ENCODE peak calls at places on chromosome 9, in eight cellular contexts. P is B cell, V is mucosa of descending colon, Q is AG09319, N is SK-N-SH, Y is choroid plexus epithelial cell, U is fibroblast of mammary gland, I is heart right ventricle. E is an unnamed sample.
A peak's percentile ranks its signal among the peaks of the same experiment; 100 is the strongest.

GRCh38 chr9:68546596-68547390 is 6.1 kb upstream of the TMEM252 start:
- DNase-seq in Y (peak; percentile 60), I (no peak), U (no peak), V (no peak), P (peak; percentile 59), Q (no peak), N (no peak), E (peak; percentile 49)

GRCh38 chr9:89801723-89802680 is 197.2 kb downstream of the GADD45G start:
- DNase-seq in P (peak; percentile 2), Y (no peak), Q (no peak), I (no peak), N (no peak), V (no peak), U (no peak), E (no peak)

GRCh38 chr9:33787839-33788238 is 7.5 kb upstream of the PRSS3 start:
- DNase-seq in I (peak; percentile 26), P (no peak), Q (no peak), N (no peak), U (no peak), V (no peak), Y (no peak), E (no peak)

GRCh38 chr9:127628644-127629467 is 16.8 kb downstream of the STXBP1 start:
- DNase-seq in Y (no peak), P (no peak), Q (no peak), N (no peak), I (peak; percentile 60), U (peak; percentile 13), V (no peak), E (no peak)

GRCh38 chr9:128286435-128286834 is 10.4 kb downstream of the SWI5 start:
- DNase-seq in P (no peak), Y (peak; percentile 68), V (no peak), I (peak; percentile 47), N (no peak), Q (no peak), U (peak; percentile 27), E (no peak)

GRCh38 chr9:16421534-16421933 is 448.9 kb downstream of the BNC2 start:
- DNase-seq in I (no peak), V (no peak), Y (peak; percentile 86), N (peak; percentile 24), Q (no peak), U (no peak), P (no peak), E (no peak)

GRCh38 chr9:92613268-92614122 is 56.4 kb downstream of the IPPK start:
- DNase-seq in N (no peak), P (no peak), U (no peak), Y (no peak), Q (no peak), I (no peak), V (no peak), E (no peak)

GRCh38 chr9:72383978-72384709 is 19.1 kb upstream of the ZFAND5 start:
- DNase-seq in N (no peak), P (no peak), V (no peak), I (no peak), U (peak; percentile 94), Y (peak; percentile 86), Q (peak; percentile 37), E (no peak)

GRCh38 chr9:20562051-20562450 is 60.2 kb downstream of the MLLT3 start:
- DNase-seq in P (no peak), I (no peak), Q (no peak), V (no peak), U (peak; percentile 11), N (no peak), Y (no peak), E (no peak)

GRCh38 chr9:37036237-37037136 is 2.4 kb upstream of the PAX5 start:
- DNase-seq in I (peak; percentile 44), Y (peak; percentile 31), N (peak; percentile 72), V (peak; percentile 61), Q (no peak), U (no peak), P (peak; percentile 74), E (peak; percentile 59)

GRCh38 chr9:138017200-138017599 is 139.6 kb downstream of the CACNA1B start:
- DNase-seq in N (no peak), Y (no peak), V (no peak), Q (no peak), P (no peak), I (no peak), U (no peak), E (no peak)

GRCh38 chr9:130636648-130637020 is 27.8 kb upstream of the PRDM12 start:
- DNase-seq in N (no peak), I (no peak), Q (no peak), U (no peak), P (no peak), V (no peak), Y (no peak), E (no peak)

GRCh38 chr9:77015291-77016048 is 4.0 kb upstream of the FOXB2 start:
- DNase-seq in Y (no peak), Q (no peak), N (peak; percentile 22), P (no peak), I (no peak), V (no peak), U (no peak), E (peak; percentile 20)

GRCh38 chr9:81829201-81829882 is 98.9 kb upstream of the SPATA31D4 start:
- DNase-seq in Y (peak; percentile 36), I (no peak), V (no peak), P (no peak), N (no peak), U (no peak), Q (no peak), E (no peak)

GRCh38 chr9:136393531-136393930 is 6.4 kb downstream of the SNAPC4 start:
- DNase-seq in Q (no peak), N (no peak), V (no peak), U (no peak), Y (no peak), P (no peak), I (no peak), E (no peak)

GRCh38 chr9:98888794-98889495 is 54.8 kb upstream of the COL15A1 start:
- DNase-seq in V (no peak), Q (peak; percentile 65), P (no peak), I (no peak), N (no peak), U (peak; percentile 59), Y (no peak), E (no peak)

GRCh38 chr9:13322828-13323550 is 43.5 kb upstream of the MPDZ start:
- DNase-seq in U (no peak), P (no peak), I (no peak), Y (no peak), Q (no peak), N (no peak), V (no peak), E (no peak)

GRCh38 chr9:5835808-5836207 is 2.9 kb upstream of the ERMP1 start:
- DNase-seq in N (no peak), U (no peak), V (no peak), Y (no peak), P (no peak), I (no peak), Q (no peak), E (no peak)

GRCh38 chr9:84667571-84668203 is 1.8 kb upstream of the NTRK2 start:
- DNase-seq in Q (no peak), V (no peak), P (no peak), I (no peak), N (peak; percentile 59), U (peak; percentile 19), Y (peak; percentile 44), E (peak; percentile 19)
- TF ChIP-seq CTCF in Q (peak; percentile 47), V (no peak), P (no peak), I (peak; percentile 10), N (peak; percentile 54), U (peak; percentile 53), Y (peak; percentile 55), E (peak; percentile 22)

GRCh38 chr9:84670801-84671153 is 1.2 kb downstream of the NTRK2 start:
- DNase-seq in I (no peak), P (no peak), Q (no peak), U (no peak), Y (no peak), V (no peak), N (no peak), E (no peak)

GRCh38 chr9:84671651-84672467 is 2.3 kb downstream of the NTRK2 start:
- DNase-seq in N (peak; percentile 15), V (no peak), I (no peak), P (no peak), Y (no peak), U (no peak), Q (no peak), E (no peak)

GRCh38 chr9:84669293-84670105 is at the start of gene NTRK2:
- DNase-seq in I (peak; percentile 25), V (no peak), P (no peak), Q (no peak), N (peak; percentile 65), Y (no peak), U (peak; percentile 4), E (peak; percentile 53)

GRCh38 chr9:84669008-84669292 is 579 bp upstream of the NTRK2 start:
- DNase-seq in Y (peak; percentile 11), Q (no peak), V (no peak), P (no peak), I (no peak), U (no peak), N (no peak), E (no peak)

GRCh38 chr9:84670106-84670800 is 724 bp downstream of the NTRK2 start:
- DNase-seq in Q (no peak), P (no peak), Y (no peak), I (peak; percentile 25), V (no peak), N (peak; percentile 60), U (no peak), E (peak; percentile 18)
- TF ChIP-seq CTCF in Q (no peak), P (no peak), Y (no peak), I (no peak), V (no peak), N (no peak), U (no peak), E (no peak)

DNA sequence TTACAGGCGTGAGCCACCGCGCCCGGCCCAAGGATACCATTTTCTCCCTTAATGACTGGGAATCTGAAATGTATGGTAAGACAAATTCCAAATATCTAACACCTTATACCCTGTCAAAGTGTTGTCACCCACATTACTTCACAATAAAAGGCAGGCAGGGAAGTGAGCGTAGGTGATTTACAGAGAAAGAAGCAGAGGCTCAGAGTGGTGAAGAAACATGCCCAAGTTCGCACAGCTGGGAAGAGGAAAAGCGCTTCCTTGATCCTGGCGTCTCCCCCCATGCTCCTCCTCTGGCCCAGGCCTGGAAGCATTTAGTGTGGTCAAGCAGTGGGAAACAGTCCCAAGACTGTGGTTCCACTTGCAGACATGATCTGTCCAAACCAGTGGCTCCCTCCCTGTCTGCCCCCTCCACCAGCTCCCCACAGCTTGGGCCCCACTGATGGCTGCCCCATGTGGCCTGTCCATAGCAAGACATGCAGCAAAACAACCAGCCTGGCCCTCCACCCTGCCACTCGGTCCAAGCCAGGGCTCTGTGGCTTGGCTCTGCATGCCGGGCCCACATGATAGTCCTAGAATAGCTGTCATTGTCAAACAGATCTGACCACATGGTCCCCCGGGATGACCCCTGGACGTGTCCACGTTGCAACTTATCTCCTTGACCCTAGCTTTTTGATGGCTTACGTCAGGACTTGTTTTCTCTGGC is 107.2 kb downstream of the TTLL11 start:
- DNase-seq in P (no peak), I (peak; percentile 52), N (no peak), U (no peak), Y (no peak), V (no peak), Q (peak; percentile 51), E (no peak)
- TF ChIP-seq CTCF in P (no peak), I (peak; percentile 35), N (no peak), U (no peak), Y (peak; percentile 24), V (no peak), Q (peak; percentile 39), E (no peak)

DNA sequence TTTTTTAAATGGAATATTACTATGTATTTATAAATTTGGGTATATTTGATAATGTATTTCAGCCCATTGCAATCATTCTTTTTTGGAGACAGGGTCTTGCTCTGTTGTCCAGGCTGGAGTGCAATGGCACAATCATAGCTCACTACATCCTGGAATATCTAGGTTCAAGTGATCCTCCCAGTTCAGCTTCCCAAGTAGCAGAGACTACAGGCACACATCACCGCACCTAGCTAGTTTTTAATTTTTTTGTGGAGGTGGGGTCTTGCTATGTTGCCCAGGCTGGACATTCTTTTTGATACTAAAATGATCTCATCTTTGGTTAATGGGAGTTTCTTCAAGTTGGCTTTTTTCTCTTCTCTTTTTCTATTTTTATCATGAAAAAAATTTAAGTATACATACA is 91.3 kb downstream of the UNC13B start:
- DNase-seq in I (no peak), U (no peak), V (no peak), Q (no peak), Y (no peak), N (no peak), P (no peak), E (no peak)
- TF ChIP-seq CTCF in I (no peak), U (no peak), V (no peak), Q (no peak), Y (no peak), N (no peak), P (no peak), E (no peak)